ENCODE peak calls at places on chromosomes 6 and 20, in five cellular contexts. S is A549, D is sigmoid colon, E is ovary, F is esophagus muscularis mucosa. J is an unnamed sample.

GRCh38 chr20:25469558-25469957 is 62.1 kb downstream of the GINS1 start:
- DNase-seq in S (no peak), E (no peak), D (no peak), F (no peak), J (no peak)

GRCh38 chr6:149545258-149545753 is 537 bp downstream of the PPIL4 start:
- DNase-seq in F (no peak), E (peak), D (peak), S (peak), J (peak)

GRCh38 chr20:33909331-33909921 is 84.3 kb upstream of the RALY start:
- DNase-seq in D (no peak), E (no peak), F (no peak), S (peak), J (peak)

GRCh38 chr20:41501376-41501775 is 116.8 kb downstream of the CHD6 start:
- DNase-seq in E (no peak), D (no peak), F (no peak), S (no peak), J (no peak)

GRCh38 chr20:43691928-43692524 is 25.1 kb downstream of the MYBL2 start:
- DNase-seq in S (peak), D (no peak), E (no peak), F (no peak), J (peak)

GRCh38 chr6:165308926-165309731 is at the start of gene C6orf118:
- DNase-seq in E (peak), F (no peak), D (peak), S (peak), J (no peak)

GRCh38 chr6:127148511-127148910 is 30.0 kb downstream of the RSPO3 start:
- DNase-seq in E (no peak), F (no peak), S (no peak), D (no peak), J (no peak)

GRCh38 chr20:34907616-34908469 is 31.4 kb downstream of the ACSS2 start:
- DNase-seq in S (peak), F (no peak), D (no peak), E (peak), J (peak)

GRCh38 chr20:1654994-1655393 is 2.6 kb downstream of the SIRPG start:
- DNase-seq in E (no peak), D (no peak), F (no peak), S (no peak), J (no peak)

GRCh38 chr20:56605597-56605996 is 23.5 kb upstream of the TFAP2C start:
- DNase-seq in F (no peak), E (no peak), D (no peak), S (no peak), J (no peak)

GRCh38 chr20:51628533-51629398 is 86.2 kb upstream of the NFATC2 start:
- DNase-seq in S (no peak), F (no peak), D (no peak), E (no peak), J (no peak)

GRCh38 chr20:2331901-2332565 is 36.2 kb downstream of the TGM3 start:
- DNase-seq in F (no peak), S (no peak), E (no peak), D (no peak), J (no peak)

GRCh38 chr20:34401741-34402455 is 38.8 kb downstream of the ITCH start:
- DNase-seq in S (no peak), D (no peak), F (no peak), E (no peak), J (no peak)

GRCh38 chr6:14730654-14731053 is 515.2 kb upstream of the JARID2 start:
- DNase-seq in S (no peak), E (no peak), D (no peak), F (no peak), J (no peak)

GRCh38 chr6:81802356-81802755 is 49.9 kb upstream of the TENT5A start:
- DNase-seq in E (no peak), S (no peak), D (no peak), F (no peak), J (no peak)

GRCh38 chr6:137808191-137808590 is 58.9 kb upstream of the TNFAIP3 start:
- DNase-seq in F (no peak), D (no peak), S (peak), E (no peak), J (no peak)

GRCh38 chr6:150252714-150253444 is 110.0 kb downstream of the PPP1R14C start:
- DNase-seq in S (no peak), D (no peak), E (no peak), F (no peak), J (no peak)

GRCh38 chr6:96249748-96250147 is 234.0 kb downstream of the FUT9 start:
- DNase-seq in E (no peak), S (no peak), F (no peak), D (no peak), J (peak)

GRCh38 chr6:155171109-155171746 is 92.6 kb upstream of the CLDN20 start:
- DNase-seq in E (no peak), S (peak), F (no peak), D (peak), J (no peak)

GRCh38 chr6:145953200-145953599 is 11.0 kb downstream of the SHPRH start:
- DNase-seq in E (no peak), S (no peak), D (no peak), F (no peak), J (no peak)

GRCh38 chr6:54681987-54682386 is 164.6 kb upstream of the FAM83B start:
- DNase-seq in S (peak), D (no peak), E (no peak), F (no peak), J (no peak)

GRCh38 chr6:142893088-142893487 is 51.9 kb downstream of the HIVEP2 start:
- DNase-seq in D (no peak), E (no peak), S (no peak), F (no peak), J (no peak)

GRCh38 chr6:150766201-150766997 is 99.1 kb upstream of the MTHFD1L start:
- DNase-seq in F (no peak), E (peak), D (no peak), S (no peak), J (no peak)

GRCh38 chr20:835220-836045 is 1.9 kb downstream of the FAM110A start:
- DNase-seq in D (no peak), E (peak), S (no peak), F (no peak), J (peak)

GRCh38 chr6:145271601-145272000 is 463.7 kb downstream of the EPM2A start:
- DNase-seq in E (no peak), S (no peak), F (no peak), D (no peak), J (no peak)

GRCh38 chr20:11919571-11919970 is 1.9 kb downstream of the BTBD3 start:
- DNase-seq in E (no peak), S (no peak), F (no peak), D (no peak), J (no peak)

GRCh38 chr20:11917663-11918062 is at the start of gene BTBD3:
- DNase-seq in E (no peak), S (no peak), F (no peak), D (peak), J (peak)

GRCh38 chr20:11920083-11920482 is 2.4 kb downstream of the BTBD3 start:
- DNase-seq in F (no peak), S (no peak), D (no peak), E (no peak), J (no peak)

GRCh38 chr20:11918280-11918952 is 723 bp downstream of the BTBD3 start:
- DNase-seq in E (no peak), D (no peak), F (no peak), S (no peak), J (no peak)

GRCh38 chr20:11919046-11919445 is 1.4 kb downstream of the BTBD3 start:
- DNase-seq in S (no peak), E (peak), D (no peak), F (no peak), J (peak)
- TF ChIP-seq POLR2A in S (no peak), E (no peak), D (no peak), F (no peak), J (no peak)

GRCh38 chr6:148406579-148407371 is 64.1 kb downstream of the SASH1 start:
- DNase-seq in E (no peak), D (no peak), F (no peak), S (no peak), J (no peak)
- H3K27ac ChIP-seq in E (no peak), D (peak), F (peak), S (no peak), J (peak)

GRCh38 chr6:87705070-87705691 is 3.1 kb upstream of the AKIRIN2 start:
- DNase-seq in D (no peak), F (no peak), S (peak), E (no peak), J (no peak)
- TF ChIP-seq EP300 in D (no peak), F (no peak), S (no peak), E (no peak), J (no peak)

DNA sequence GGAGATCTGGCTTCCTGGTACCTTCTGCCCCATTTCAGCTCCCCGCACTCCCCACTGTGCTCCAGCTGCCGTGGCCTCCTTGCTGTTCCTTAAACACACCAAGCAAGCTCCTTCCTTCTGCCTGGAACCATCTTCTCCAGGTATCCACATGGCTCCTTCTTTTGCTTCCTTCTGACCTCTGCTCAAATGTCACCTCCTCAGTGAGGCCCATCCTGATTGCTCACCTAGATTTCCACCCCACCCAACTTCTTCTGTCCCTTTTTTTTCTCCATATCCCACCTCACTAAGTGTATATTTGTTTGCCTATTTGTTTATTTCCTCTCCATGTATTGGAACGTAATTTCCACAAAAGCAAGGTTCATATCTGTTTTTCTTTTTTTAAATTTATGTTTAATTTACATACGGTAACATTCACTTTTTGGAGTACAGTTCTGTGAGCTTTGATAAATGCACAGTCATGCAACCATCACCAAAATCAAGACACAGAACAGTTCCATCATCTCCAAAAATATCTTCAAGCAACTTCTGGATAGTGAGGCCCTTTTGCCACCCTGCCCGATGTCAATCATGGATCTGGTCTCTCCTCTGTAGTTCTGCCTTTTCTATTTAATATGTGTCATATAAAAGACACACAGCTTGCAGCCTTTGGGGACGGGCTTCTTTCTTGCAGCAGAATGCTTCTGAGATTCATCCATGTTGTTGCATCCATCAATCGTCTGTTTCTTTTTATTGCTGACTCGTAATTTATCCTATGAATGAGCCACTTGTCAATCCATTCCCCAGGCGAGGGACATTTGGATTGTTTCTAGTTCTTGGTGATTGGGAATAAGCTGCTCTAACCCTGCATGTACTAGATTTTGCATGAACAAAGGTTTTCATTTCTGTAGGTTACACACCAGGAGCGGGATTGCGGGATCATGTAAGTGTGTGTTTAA is 46.3 kb downstream of the SLC2A10 start:
- DNase-seq in E (no peak), D (peak), F (no peak), S (no peak), J (no peak)
- TF ChIP-seq POLR2A in E (no peak), D (no peak), F (no peak), S (no peak), J (no peak)

DNA sequence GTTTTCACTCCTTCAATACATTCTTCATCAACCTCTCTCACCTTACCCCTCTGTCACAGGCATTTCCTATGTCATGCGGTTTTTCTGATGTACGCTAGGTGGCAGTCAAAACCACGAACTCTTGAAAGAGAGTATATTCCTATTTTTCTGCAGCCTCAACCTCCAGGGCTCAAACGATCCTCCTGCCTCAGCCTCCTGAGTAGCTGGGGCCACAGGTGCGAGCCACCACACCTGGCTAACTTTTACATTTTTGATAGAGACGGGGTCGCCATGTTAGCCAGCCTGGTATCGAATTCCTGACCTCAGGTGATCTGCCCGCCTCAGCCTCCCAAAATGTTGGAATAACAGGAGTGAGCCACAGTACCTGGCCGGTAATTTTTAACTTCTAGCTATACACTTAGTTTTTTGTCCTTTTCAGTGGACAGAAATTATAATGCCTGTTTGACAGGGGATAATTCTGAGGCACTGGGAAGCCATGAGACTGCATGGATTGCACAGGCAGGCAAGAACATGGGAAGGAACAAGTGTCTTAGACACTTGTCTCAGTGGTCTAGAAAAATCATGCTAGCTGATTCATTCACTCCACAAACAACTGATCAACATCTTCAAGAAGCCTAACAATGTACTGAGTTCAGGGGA is 22.5 kb upstream of the HFE start:
- DNase-seq in F (no peak), E (no peak), D (no peak), S (peak), J (no peak)
- H3K27ac ChIP-seq in F (no peak), E (no peak), D (no peak), S (peak), J (no peak)

GRCh38 chr6:11432713-11433450 is 104.7 kb upstream of the TMEM170B start:
- DNase-seq in E (no peak), S (no peak), F (no peak), D (no peak), J (no peak)
- TF ChIP-seq EP300 in E (no peak), S (no peak), F (no peak), D (no peak), J (no peak)

GRCh38 chr20:46509523-46509922 is 3.8 kb downstream of the ZNF334 start:
- DNase-seq in E (no peak), F (no peak), D (no peak), S (no peak), J (no peak)

GRCh38 chr20:46507760-46508407 is 5.5 kb downstream of the ZNF334 start:
- DNase-seq in E (no peak), D (no peak), S (no peak), F (no peak), J (no peak)

DNA sequence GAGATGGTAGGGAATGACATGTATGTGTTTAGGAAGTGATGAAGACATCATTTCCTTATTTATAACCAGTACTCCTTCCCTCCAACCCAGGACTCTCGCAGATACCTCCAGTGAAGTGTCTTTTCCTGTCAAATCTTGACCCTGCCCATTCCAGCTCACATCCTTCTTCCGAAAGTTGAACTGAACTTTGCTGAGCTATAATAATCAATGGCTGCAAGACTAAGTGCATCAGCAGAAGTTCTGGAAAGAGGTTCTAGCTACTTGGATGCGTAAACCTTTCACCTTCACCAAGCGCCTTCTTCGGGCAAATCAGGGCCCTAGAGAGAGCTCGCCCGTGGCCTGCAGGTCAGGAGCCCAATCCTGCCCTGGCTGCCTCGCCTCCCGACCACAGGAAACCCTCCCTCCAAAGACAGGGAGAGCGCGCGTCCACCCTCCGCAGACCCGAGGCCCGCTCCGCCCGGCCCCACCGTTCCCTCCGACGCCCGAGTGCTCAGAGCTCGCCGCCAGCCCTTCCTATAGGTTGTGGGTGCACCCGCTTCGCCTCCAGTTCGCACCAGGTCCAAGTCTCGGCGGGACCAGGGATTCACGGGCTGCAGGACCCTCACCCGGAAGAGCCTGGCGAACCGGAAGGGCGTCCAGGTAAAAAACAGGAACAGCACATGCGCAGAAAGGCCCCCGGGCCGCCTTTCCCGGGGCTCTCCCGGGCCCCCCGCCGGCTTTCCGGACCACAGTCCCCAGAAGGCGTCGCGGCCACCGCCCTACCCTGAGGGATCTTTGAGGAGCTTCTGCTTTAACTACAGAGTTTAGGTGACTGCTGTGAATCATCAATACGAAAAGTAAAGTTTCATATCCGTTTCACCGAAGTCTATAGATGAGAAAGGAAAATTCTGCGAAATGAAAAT is at the start of gene ZNF334:
- DNase-seq in E (peak), D (peak), F (no peak), S (no peak), J (peak)
- TF ChIP-seq POLR2A in E (no peak), D (no peak), F (no peak), S (no peak), J (no peak)

J was measured in stomach.